ENCODE peak calls at places on chromosomes 12 and 14, in four cellular contexts. T, P, H and E are unnamed samples.

GRCh38 chr12:46919666-46920065 is 93.9 kb upstream of the SLC38A4 start:
- DNase-seq in T (no peak), P (no peak), H (peak; percentile 22), E (no peak)

GRCh38 chr12:117441751-117442150 is 80.3 kb upstream of the NOS1 start:
- DNase-seq in T (no peak), P (peak; percentile 71), H (no peak), E (no peak)

GRCh38 chr12:104131609-104132008 is 6.4 kb downstream of the NFYB start:
- DNase-seq in T (no peak), P (no peak), H (no peak), E (no peak)

GRCh38 chr14:32370720-32371119 is 41.6 kb downstream of the AKAP6 start:
- DNase-seq in T (peak; percentile 90), P (no peak), H (peak; percentile 89), E (peak; percentile 85)

GRCh38 chr14:50156111-50156510 is 39.7 kb upstream of the VCPKMT start:
- DNase-seq in T (peak; percentile 24), P (no peak), H (no peak), E (no peak)

GRCh38 chr14:63205281-63205575 is 985 bp downstream of the RHOJ start:
- DNase-seq in T (no peak), P (no peak), H (no peak), E (no peak)

GRCh38 chr14:83172363-83172762 is 1638.7 kb upstream of the SEL1L start:
- DNase-seq in T (peak; percentile 11), P (no peak), H (peak; percentile 89), E (no peak)

GRCh38 chr12:50562485-50563433 is 58.0 kb downstream of the DIP2B start:
- DNase-seq in T (no peak), P (no peak), H (no peak), E (no peak)

GRCh38 chr14:106489112-106489881 is 962.9 kb downstream of the TMEM121 start:
- DNase-seq in T (no peak), P (no peak), H (no peak), E (no peak)

GRCh38 chr12:72493390-72493789 is 221.2 kb downstream of the TRHDE start:
- DNase-seq in T (no peak), P (no peak), H (peak; percentile 30), E (no peak)

GRCh38 chr12:12072064-12072760 is 1.5 kb downstream of the BCL2L14 start:
- DNase-seq in T (no peak), P (peak; percentile 78), H (no peak), E (no peak)

GRCh38 chr14:23415821-23416480 is 7.9 kb upstream of the MYH6 start:
- DNase-seq in T (no peak), P (no peak), H (no peak), E (no peak)

GRCh38 chr12:65824314-65824563 is at the start of gene HMGA2:
- DNase-seq in T (no peak), P (no peak), H (peak; percentile 84), E (peak; percentile 83)

GRCh38 chr14:67524152-67524963 is 8.7 kb upstream of the PLEKHH1 start:
- DNase-seq in T (peak; percentile 20), P (no peak), H (no peak), E (no peak)

GRCh38 chr12:76018111-76018510 is 13.5 kb downstream of the PHLDA1 start:
- DNase-seq in T (no peak), P (peak; percentile 93), H (peak; percentile 61), E (peak; percentile 85)

GRCh38 chr14:77980475-77981321 is 180.8 kb downstream of the ADCK1 start:
- DNase-seq in T (peak; percentile 46), P (peak; percentile 85), H (no peak), E (no peak)

GRCh38 chr14:77979171-77979570 is 179.3 kb downstream of the ADCK1 start:
- DNase-seq in T (no peak), P (peak; percentile 22), H (no peak), E (no peak)

GRCh38 chr14:77985235-77985634 is 184.9 kb upstream of the NRXN3 start:
- DNase-seq in T (no peak), P (peak; percentile 42), H (no peak), E (peak; percentile 32)

GRCh38 chr14:77979666-77980351 is 179.9 kb downstream of the ADCK1 start:
- DNase-seq in T (no peak), P (peak; percentile 88), H (no peak), E (no peak)
- TF ChIP-seq CTCF in T (no peak), P (peak; percentile 77), H (no peak), E (no peak)

DNA sequence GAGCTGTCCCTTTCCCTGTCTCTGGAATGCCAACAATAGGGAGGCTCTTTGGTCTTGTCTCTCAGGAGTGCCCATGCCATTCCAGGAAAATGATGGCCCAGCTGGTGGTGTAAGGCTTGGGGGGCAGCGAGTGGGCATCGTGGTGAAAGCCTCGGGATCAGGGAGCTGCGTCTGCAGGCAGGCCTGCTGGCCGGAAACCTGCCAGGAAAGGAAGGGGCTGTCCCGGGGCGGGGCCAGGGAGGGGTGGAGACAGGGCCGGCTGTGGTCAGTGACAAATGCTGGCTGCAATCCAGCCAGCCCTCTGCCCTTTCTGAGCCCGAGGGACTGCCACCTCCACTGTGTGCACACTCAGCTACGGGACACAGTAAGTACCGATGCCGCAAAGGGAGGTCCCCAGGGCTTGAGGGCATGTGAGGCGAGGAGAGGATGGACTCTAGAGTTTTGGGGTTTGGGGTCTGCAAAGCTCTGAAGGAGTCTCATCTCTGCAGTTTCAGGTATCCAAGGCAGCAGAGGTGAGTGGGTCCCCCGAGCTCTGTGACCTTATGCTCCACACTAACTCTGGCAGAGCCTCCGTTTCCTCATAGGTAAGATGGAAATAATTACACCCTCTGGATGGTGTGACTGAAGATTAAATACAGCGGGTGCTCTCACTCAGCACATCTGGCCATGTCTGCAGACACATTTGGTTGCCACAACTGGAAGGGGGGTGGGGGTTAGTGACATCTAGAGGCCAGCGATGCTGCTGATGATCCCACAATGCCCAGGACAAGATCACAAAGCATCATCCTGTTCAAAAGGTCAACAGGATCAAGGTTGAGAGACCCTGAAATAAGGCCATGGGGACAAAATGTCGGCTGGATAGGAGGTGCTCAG is at the start of gene SERPINA5:
- DNase-seq in T (no peak), P (peak; percentile 84), H (no peak), E (peak; percentile 73)
- H3K4me3 ChIP-seq in T (no peak within 1 kb of the TSS), P (no peak within 1 kb of the TSS), H (no peak within 1 kb of the TSS), E (no peak within 1 kb of the TSS)

GRCh38 chr14:75174066-75174465 is 2.3 kb downstream of the TMED10 start:
- DNase-seq in T (no peak), P (no peak), H (no peak), E (no peak)

GRCh38 chr14:75181426-75182062 is 5.1 kb upstream of the TMED10 start:
- DNase-seq in T (no peak), P (no peak), H (no peak), E (no peak)

GRCh38 chr14:75175677-75176141 is 703 bp downstream of the TMED10 start:
- DNase-seq in T (no peak), P (no peak), H (peak; percentile 35), E (no peak)

GRCh38 chr14:75170797-75171196 is 5.6 kb downstream of the TMED10 start:
- DNase-seq in T (no peak), P (no peak), H (no peak), E (no peak)

GRCh38 chr14:75176142-75176820 is at the start of gene TMED10:
- DNase-seq in T (peak; percentile 90), P (peak; percentile 95), H (peak; percentile 85), E (peak; percentile 93)
- TF ChIP-seq CTCF in T (no peak), P (peak; percentile 11), H (no peak), E (no peak)

GRCh38 chr14:55073856-55074255 is 22.4 kb downstream of the MAPK1IP1L start:
- DNase-seq in T (no peak), P (no peak), H (peak; percentile 81), E (peak; percentile 60)

GRCh38 chr14:55071051-55071450 is 19.6 kb downstream of the MAPK1IP1L start:
- DNase-seq in T (no peak), P (no peak), H (peak; percentile 50), E (no peak)

GRCh38 chr14:55074662-55075061 is 23.2 kb downstream of the MAPK1IP1L start:
- DNase-seq in T (peak; percentile 42), P (no peak), H (peak; percentile 60), E (peak; percentile 24)

GRCh38 chr14:55075628-55076027 is 24.2 kb downstream of the MAPK1IP1L start:
- DNase-seq in T (peak; percentile 51), P (no peak), H (peak; percentile 70), E (peak; percentile 26)

GRCh38 chr14:55071870-55072640 is 20.6 kb downstream of the MAPK1IP1L start:
- DNase-seq in T (peak; percentile 92), P (no peak), H (peak; percentile 94), E (peak; percentile 93)
- H3K4me3 ChIP-seq in T (no peak overlapping the region), P (no peak overlapping the region), H (no peak overlapping the region), E (no peak overlapping the region)

GRCh38 chr14:93049867-93050331 is 65.8 kb downstream of the ITPK1 start:
- DNase-seq in T (no peak), P (no peak), H (no peak), E (peak; percentile 79)
- TF ChIP-seq CTCF in T (no peak), P (no peak), H (no peak), E (no peak)

DNA sequence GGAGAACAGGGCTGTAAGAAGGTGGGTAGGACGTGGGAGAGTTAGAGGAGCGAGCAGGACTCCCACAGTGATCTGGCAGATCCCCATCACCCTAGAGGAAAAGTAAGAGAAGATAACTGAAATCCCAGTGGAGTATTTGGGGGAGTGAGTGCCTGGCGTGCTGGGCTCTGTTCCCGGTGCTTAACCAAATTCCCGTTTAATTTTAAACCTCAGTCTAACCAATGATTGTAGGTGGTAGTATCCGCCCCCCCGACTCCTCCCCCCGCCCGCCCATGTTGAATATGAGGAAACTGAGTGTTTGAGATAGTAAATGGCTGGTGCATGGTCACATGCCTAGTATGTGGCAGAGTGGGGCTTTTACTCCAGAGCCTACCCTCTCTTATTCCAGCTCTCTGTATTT is 1.2 kb downstream of the TARBP2 start:
- DNase-seq in T (no peak), P (no peak), H (no peak), E (peak; percentile 46)
- H3K4me3 ChIP-seq in T (peak overlapping the region; percentile 73), P (peak overlapping the region; percentile 85), H (no peak overlapping the region), E (peak overlapping the region; percentile 79)

GRCh38 chr12:127360580-127360979 is 906.4 kb upstream of the TMEM132C start:
- DNase-seq in T (no peak), P (no peak), H (no peak), E (no peak)

GRCh38 chr12:127362121-127362520 is 904.8 kb upstream of the TMEM132C start:
- DNase-seq in T (no peak), P (no peak), H (no peak), E (no peak)

GRCh38 chr12:127363392-127363791 is 903.6 kb upstream of the TMEM132C start:
- DNase-seq in T (peak; percentile 24), P (peak; percentile 84), H (no peak), E (no peak)
- TF ChIP-seq CTCF in T (peak; percentile 27), P (peak; percentile 79), H (peak; percentile 25), E (peak; percentile 61)